ENCODE peak calls at places on chromosomes 13 and 19, in nine cellular contexts. C, U, Y, M, S, O, A, G and J are unnamed samples. For H3K4me1, the result is how much of the 10 kb centered on the place peaks cover.

GRCh38 chr13:112172017-112172416 is 105.1 kb downstream of the SOX1 start:
- DNase-seq in S (no peak), C (no peak), A (no peak), Y (no peak), O (no peak), U (no peak), G (no peak), M (no peak), J (no peak)

GRCh38 chr19:54137913-54138776 is 583 bp downstream of the CNOT3 start:
- DNase-seq in A (no peak), C (no peak), Y (no peak), M (peak), O (no peak), U (no peak), S (peak), G (no peak), J (no peak)

GRCh38 chr13:46804391-46804815 is 7.4 kb upstream of the ESD start:
- DNase-seq in C (no peak), M (no peak), S (no peak), U (no peak), O (no peak), A (no peak), G (no peak), Y (no peak), J (no peak)

GRCh38 chr13:29958476-29958875 is 108.1 kb upstream of the UBL3 start:
- DNase-seq in G (no peak), A (no peak), U (no peak), C (no peak), S (no peak), M (no peak), Y (no peak), O (no peak), J (no peak)

GRCh38 chr13:26538363-26539317 is 18.8 kb upstream of the WASF3 start:
- DNase-seq in C (no peak), U (no peak), A (no peak), M (no peak), O (no peak), S (no peak), G (no peak), Y (no peak), J (no peak)

GRCh38 chr13:28805193-28805819 is 14.8 kb upstream of the MTUS2 start:
- DNase-seq in Y (no peak), S (peak), A (no peak), M (no peak), O (no peak), G (no peak), C (no peak), U (no peak), J (no peak)

GRCh38 chr13:111911141-111911720 is 155.7 kb upstream of the SOX1 start:
- DNase-seq in O (no peak), A (no peak), M (no peak), G (no peak), S (no peak), U (peak), C (no peak), Y (no peak), J (peak)

GRCh38 chr13:41565221-41565620 is 107.9 kb downstream of the RGCC start:
- DNase-seq in G (no peak), Y (no peak), S (no peak), A (peak), M (no peak), U (no peak), O (no peak), C (no peak), J (no peak)

GRCh38 chr19:48913114-48913513 is 13.0 kb downstream of the NUCB1 start:
- DNase-seq in C (no peak), M (no peak), U (no peak), S (peak), G (no peak), A (no peak), O (no peak), Y (no peak), J (no peak)

GRCh38 chr13:70932511-70932910 is 824.3 kb upstream of the KLHL1 start:
- DNase-seq in Y (no peak), S (no peak), C (no peak), U (no peak), G (no peak), A (no peak), O (no peak), M (no peak), J (no peak)

GRCh38 chr13:74966814-74967213 is 515.2 kb downstream of the TBC1D4 start:
- DNase-seq in Y (no peak), O (no peak), U (no peak), M (no peak), S (peak), G (no peak), C (no peak), A (peak), J (no peak)

GRCh38 chr13:113877149-113877990 is 13.5 kb upstream of the GAS6 start:
- DNase-seq in O (no peak), M (no peak), C (no peak), Y (no peak), S (no peak), A (no peak), G (no peak), U (no peak), J (peak)

GRCh38 chr13:73401769-73402168 is 343.0 kb downstream of the KLF5 start:
- DNase-seq in C (no peak), A (no peak), U (no peak), S (no peak), G (no peak), M (no peak), O (no peak), Y (no peak), J (no peak)

GRCh38 chr13:60931858-60932546 is 483.6 kb downstream of the PCDH20 start:
- DNase-seq in O (no peak), A (peak), G (no peak), Y (no peak), C (no peak), U (no peak), M (no peak), S (no peak), J (no peak)

GRCh38 chr13:98327326-98328314 is 150.6 kb upstream of the RNF113B start:
- DNase-seq in U (no peak), O (no peak), S (peak), G (no peak), C (no peak), Y (no peak), M (no peak), A (no peak), J (no peak)

GRCh38 chr19:38722947-38723605 is 21.2 kb downstream of the CAPN12 start:
- DNase-seq in U (no peak), M (no peak), O (no peak), S (no peak), G (no peak), C (no peak), A (no peak), Y (no peak), J (no peak)

GRCh38 chr19:38723606-38724379 is 20.5 kb downstream of the CAPN12 start:
- DNase-seq in Y (no peak), A (no peak), G (no peak), U (no peak), O (no peak), S (no peak), M (no peak), C (no peak), J (no peak)

GRCh38 chr19:38720559-38721236 is 23.6 kb downstream of the CAPN12 start:
- DNase-seq in G (no peak), Y (no peak), O (no peak), U (no peak), C (no peak), M (no peak), A (no peak), S (no peak), J (no peak)

GRCh38 chr19:38721496-38721895 is 22.8 kb downstream of the CAPN12 start:
- DNase-seq in U (no peak), M (no peak), G (no peak), O (no peak), S (no peak), Y (no peak), C (no peak), A (no peak), J (no peak)

GRCh38 chr19:38721977-38722773 is 22.1 kb downstream of the CAPN12 start:
- DNase-seq in O (no peak), Y (peak), S (peak), A (no peak), C (no peak), G (no peak), U (no peak), M (no peak), J (peak)
- H3K4me1 ChIP-seq in O (under half), Y (under half), S (under half), A (under half), C (under half), G (under half), U (half or more), M (under half), J (under half)

GRCh38 chr13:40187324-40187795 is 479.1 kb downstream of the FOXO1 start:
- DNase-seq in S (no peak), O (no peak), U (no peak), M (peak), G (no peak), C (no peak), A (no peak), Y (no peak), J (no peak)
- H3K4me1 ChIP-seq in S (under half), O (under half), U (under half), M (half or more), G (under half), C (under half), A (under half), Y (under half), J (under half)

DNA sequence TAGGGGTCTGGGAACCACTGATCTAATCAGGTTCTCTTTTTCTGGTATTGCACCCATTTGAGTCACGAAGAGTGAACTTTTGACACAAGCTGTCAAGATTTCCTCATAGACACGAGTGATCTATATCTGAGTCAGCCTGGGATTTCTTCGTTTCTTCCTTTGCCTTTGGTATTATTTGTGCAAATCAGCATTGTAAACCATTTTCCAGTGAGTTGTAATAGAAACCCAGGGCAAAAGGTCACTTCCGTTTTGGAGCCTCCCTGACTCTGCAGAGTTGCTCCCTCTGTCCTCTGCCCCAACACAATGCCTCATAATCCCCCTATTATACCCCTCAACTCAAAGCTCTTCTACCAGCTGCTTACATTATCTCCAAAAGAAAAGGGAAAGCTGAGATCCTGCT is 615.1 kb downstream of the EFNB2 start:
- DNase-seq in O (no peak), A (peak), Y (no peak), G (no peak), S (peak), M (no peak), U (no peak), C (no peak), J (no peak)
- H3K4me1 ChIP-seq in O (under half), A (under half), Y (under half), G (under half), S (under half), M (under half), U (under half), C (under half), J (under half)

GRCh38 chr19:17406039-17406886 is 833 bp upstream of the BST2 start:
- DNase-seq in G (no peak), M (no peak), C (no peak), Y (no peak), S (no peak), U (no peak), A (peak), O (no peak), J (no peak)

GRCh38 chr19:17402982-17403855 is 2.2 kb downstream of the BST2 start:
- DNase-seq in O (no peak), C (no peak), G (no peak), U (no peak), M (peak), Y (no peak), S (peak), A (peak), J (no peak)

GRCh38 chr19:17405250-17406038 is at the start of gene BST2:
- DNase-seq in S (peak), C (peak), O (peak), U (no peak), Y (peak), A (peak), G (no peak), M (peak), J (no peak)

GRCh38 chr19:17404015-17404414 is 1.4 kb downstream of the BST2 start:
- DNase-seq in A (no peak), G (no peak), O (no peak), C (no peak), S (no peak), Y (no peak), M (no peak), U (no peak), J (no peak)

GRCh38 chr19:17404621-17405249 is 695 bp downstream of the BST2 start:
- DNase-seq in Y (no peak), O (no peak), S (no peak), C (no peak), U (no peak), A (no peak), G (no peak), M (no peak), J (no peak)
- H3K4me1 ChIP-seq in Y (under half), O (under half), S (under half), C (under half), U (under half), A (under half), G (under half), M (under half), J (under half)

GRCh38 chr13:49791214-49791752 is 1.2 kb downstream of the KPNA3 start:
- DNase-seq in O (no peak), U (no peak), G (peak), C (no peak), Y (no peak), A (peak), M (no peak), S (peak), J (no peak)
- H3K4me1 ChIP-seq in O (under half), U (under half), G (under half), C (under half), Y (under half), A (under half), M (under half), S (under half), J (under half)

DNA sequence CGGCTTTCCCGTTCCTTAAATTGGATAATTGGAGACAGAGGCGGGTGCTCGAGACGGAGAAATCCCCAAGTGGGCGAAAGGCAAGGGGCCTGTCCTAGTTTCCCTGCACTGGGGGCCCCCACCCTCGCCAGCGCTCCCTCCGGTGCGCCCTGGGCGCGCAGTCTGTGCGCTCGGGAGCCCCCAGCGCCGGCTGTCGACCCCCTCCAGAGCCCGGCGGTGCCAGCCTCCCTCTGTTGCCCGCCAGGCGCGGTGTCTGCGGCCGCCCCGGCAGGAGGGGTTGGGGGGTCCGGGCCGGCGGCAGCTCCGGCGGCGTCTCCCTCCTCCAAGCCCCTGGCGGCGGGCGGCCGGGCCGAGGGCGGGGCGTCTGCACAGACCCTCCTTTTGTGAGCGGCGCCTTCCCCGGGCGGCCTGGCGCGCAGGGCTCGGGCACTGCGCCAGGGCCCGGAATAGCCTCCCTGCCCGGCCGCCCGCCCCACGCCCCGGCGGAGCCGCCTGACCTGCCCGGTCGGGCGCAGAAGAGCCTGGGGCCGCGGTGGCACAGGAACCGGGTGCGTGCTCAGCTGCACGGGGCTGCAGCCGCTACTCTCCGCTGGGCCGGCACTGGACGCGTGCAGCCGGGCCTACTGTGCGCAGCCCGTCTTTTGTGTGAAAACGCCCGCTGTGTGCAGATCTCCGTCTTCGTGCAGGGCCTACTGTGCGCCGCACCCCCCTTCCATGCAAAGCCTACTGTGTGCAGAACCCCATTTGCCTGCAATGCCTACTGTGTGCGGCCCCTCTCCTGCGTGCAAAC is 13.2 kb downstream of the GADD45B start:
- DNase-seq in Y (peak), A (peak), C (no peak), G (peak), M (no peak), U (peak), O (peak), S (peak), J (no peak)
- H3K4me1 ChIP-seq in Y (under half), A (under half), C (under half), G (under half), M (under half), U (under half), O (under half), S (under half), J (under half)

GRCh38 chr13:32682740-32683139 is 96.5 kb downstream of the PDS5B start:
- DNase-seq in U (no peak), A (no peak), Y (no peak), O (no peak), S (no peak), C (no peak), G (no peak), M (no peak), J (no peak)
- H3K4me1 ChIP-seq in U (under half), A (under half), Y (under half), O (under half), S (under half), C (under half), G (under half), M (under half), J (under half)